ENCODE peak calls at places on chromosomes 1 and 21, in four cellular contexts. S is lower lobe of right lung, N is left ventricle myocardium inferior, A is IMR-90. G is an unnamed sample. For H3K4me1, the result is how much of the 10 kb centered on the place peaks cover.

GRCh38 chr1:229158317-229159294 is 112.3 kb upstream of the RAB4A start:
- DNase-seq in S (peak), N (no peak), A (no peak), G (no peak)

GRCh38 chr1:225539575-225539974 is 111.7 kb upstream of the LBR start:
- DNase-seq in S (no peak), N (no peak), A (no peak), G (no peak)

GRCh38 chr1:111592389-111593361 is 26.9 kb upstream of the RAP1A start:
- DNase-seq in S (peak), N (peak), A (peak), G (peak)

GRCh38 chr21:24594082-24594481 is 1013.2 kb downstream of the MRPL39 start:
- DNase-seq in S (no peak), N (no peak), A (no peak), G (no peak)

GRCh38 chr1:247906504-247907047 is 11.2 kb downstream of the OR2W3 start:
- DNase-seq in S (no peak), N (no peak), A (peak), G (no peak)

GRCh38 chr1:236342403-236343245 is 51.5 kb upstream of the EDARADD start:
- DNase-seq in S (no peak), N (no peak), A (no peak), G (no peak)

GRCh38 chr1:74629283-74629682 is 44.3 kb downstream of the ERICH3 start:
- DNase-seq in S (no peak), N (no peak), A (no peak), G (no peak)

GRCh38 chr1:23013657-23014056 is 2.0 kb downstream of the TEX46 start:
- DNase-seq in S (no peak), N (no peak), A (no peak), G (no peak)

GRCh38 chr1:9080704-9081291 is 11.4 kb upstream of the SLC2A5 start:
- DNase-seq in S (no peak), N (no peak), A (no peak), G (peak)

GRCh38 chr1:232377494-232377770 is 252.5 kb downstream of the SIPA1L2 start:
- DNase-seq in S (no peak), N (no peak), A (peak), G (no peak)

GRCh38 chr1:18893120-18893519 is 9.2 kb downstream of the ALDH4A1 start:
- DNase-seq in S (no peak), N (no peak), A (no peak), G (no peak)

GRCh38 chr1:112689196-112689841 is 14.9 kb downstream of the MOV10 start:
- DNase-seq in S (no peak), N (no peak), A (no peak), G (no peak)

GRCh38 chr1:221839794-221840395 is 98.0 kb upstream of the DUSP10 start:
- DNase-seq in S (no peak), N (peak), A (peak), G (no peak)

GRCh38 chr1:85372683-85373446 is 92.1 kb downstream of the DDAH1 start:
- DNase-seq in S (no peak), N (no peak), A (peak), G (peak)

GRCh38 chr1:156743367-156744302 is 2.7 kb upstream of the MRPL24 start:
- DNase-seq in S (peak), N (no peak), A (no peak), G (no peak)

GRCh38 chr1:147389532-147390184 is 147.2 kb downstream of the CHD1L start:
- DNase-seq in S (no peak), N (no peak), A (peak), G (peak)

GRCh38 chr1:52386458-52386857 is 17.8 kb downstream of the ORC1 start:
- DNase-seq in S (no peak), N (no peak), A (no peak), G (no peak)

GRCh38 chr1:244336232-244336899 is 115.3 kb downstream of the ADSS2 start:
- DNase-seq in S (peak), N (no peak), A (no peak), G (no peak)

GRCh38 chr1:19814681-19815503 is at the start of gene RNF186:
- DNase-seq in S (peak), N (no peak), A (no peak), G (no peak)

GRCh38 chr1:46204406-46204742 is 1.2 kb downstream of the LURAP1 start:
- DNase-seq in S (no peak), N (no peak), A (no peak), G (peak)

GRCh38 chr21:45022348-45022675 is 52.1 kb upstream of the ADARB1 start:
- DNase-seq in S (no peak), N (no peak), A (no peak), G (no peak)

GRCh38 chr1:191707288-191707687 is 451.0 kb upstream of the RGS18 start:
- DNase-seq in S (no peak), N (no peak), A (peak), G (no peak)

GRCh38 chr1:2588661-2589330 is 2.2 kb downstream of the PRXL2B start:
- DNase-seq in S (peak), N (no peak), A (no peak), G (no peak)

GRCh38 chr1:76203132-76203531 is 128.6 kb downstream of the ST6GALNAC3 start:
- DNase-seq in S (no peak), N (no peak), A (no peak), G (no peak)

GRCh38 chr1:21518774-21519455 is 9.7 kb downstream of the ALPL start:
- DNase-seq in S (no peak), N (no peak), A (no peak), G (no peak)

GRCh38 chr1:201970334-201971159 is 11.9 kb upstream of the RNPEP start:
- DNase-seq in S (no peak), N (no peak), A (peak), G (no peak)

GRCh38 chr1:171352554-171352953 is 38.6 kb downstream of the FMO4 start:
- DNase-seq in S (no peak), N (no peak), A (no peak), G (no peak)

GRCh38 chr1:7335224-7335879 is 435.7 kb upstream of the VAMP3 start:
- DNase-seq in S (no peak), N (no peak), A (peak), G (no peak)

GRCh38 chr1:117615474-117615873 is 9.6 kb downstream of the TENT5C start:
- DNase-seq in S (no peak), N (no peak), A (no peak), G (no peak)

GRCh38 chr1:67840449-67840848 is 7.2 kb upstream of the GNG12 start:
- DNase-seq in S (no peak), N (no peak), A (peak), G (peak)

GRCh38 chr1:186828612-186829542 is at the start of gene PLA2G4A:
- DNase-seq in S (peak), N (peak), A (peak), G (peak)

GRCh38 chr1:213275293-213275692 is 224.3 kb downstream of the RPS6KC1 start:
- DNase-seq in S (no peak), N (no peak), A (no peak), G (no peak)

GRCh38 chr21:35004289-35004688 is 44.8 kb downstream of the RUNX1 start:
- DNase-seq in S (no peak), N (no peak), A (no peak), G (no peak)

GRCh38 chr1:241817331-241817792 is 30.6 kb upstream of the EXO1 start:
- DNase-seq in S (no peak), N (no peak), A (peak), G (no peak)

GRCh38 chr1:3707298-3707938 is 44.8 kb upstream of the CCDC27 start:
- DNase-seq in S (no peak), N (no peak), A (no peak), G (no peak)

GRCh38 chr1:212482006-212482351 is 49.3 kb downstream of the NENF start:
- DNase-seq in S (no peak), N (no peak), A (peak), G (no peak)

GRCh38 chr1:116194592-116194991 is 83.4 kb downstream of the MAB21L3 start:
- DNase-seq in S (no peak), N (no peak), A (no peak), G (no peak)

GRCh38 chr1:156920233-156921052 is at the start of gene LRRC71:
- DNase-seq in S (peak), N (peak), A (peak), G (peak)

GRCh38 chr1:20259646-20260045 is 31.0 kb upstream of the VWA5B1 start:
- DNase-seq in S (no peak), N (no peak), A (no peak), G (no peak)

GRCh38 chr1:44803312-44804095 is 3.3 kb downstream of the PLK3 start:
- DNase-seq in S (peak), N (peak), A (no peak), G (no peak)
- H3K4me3 ChIP-seq in S (no peak), N (peak), A (no peak), G (no peak)

GRCh38 chr1:234963904-234964702 is 164.5 kb downstream of the TOMM20 start:
- DNase-seq in S (no peak), N (peak), A (no peak), G (no peak)

GRCh38 chr1:234963180-234963903 is 165.3 kb downstream of the TOMM20 start:
- DNase-seq in S (peak), N (peak), A (peak), G (no peak)

GRCh38 chr1:234960722-234961467 is 167.7 kb downstream of the TOMM20 start:
- DNase-seq in S (no peak), N (no peak), A (peak), G (no peak)

GRCh38 chr1:234961468-234962339 is 166.9 kb downstream of the TOMM20 start:
- DNase-seq in S (no peak), N (no peak), A (peak), G (no peak)

GRCh38 chr1:234962340-234962989 is 166.2 kb downstream of the TOMM20 start:
- DNase-seq in S (no peak), N (no peak), A (peak), G (no peak)
- H3K4me1 ChIP-seq in S (half or more), N (half or more), A (under half), G (under half)

GRCh38 chr1:27615346-27616004 is 11.5 kb upstream of the AHDC1 start:
- DNase-seq in S (no peak), N (no peak), A (no peak), G (no peak)
- H3K4me3 ChIP-seq in S (no peak), N (no peak), A (no peak), G (no peak)

GRCh38 chr1:64956733-64957441 is 9.5 kb downstream of the JAK1 start:
- DNase-seq in S (no peak), N (no peak), A (no peak), G (no peak)
- H3K4me1 ChIP-seq in S (half or more), N (half or more), A (under half), G (under half)

DNA sequence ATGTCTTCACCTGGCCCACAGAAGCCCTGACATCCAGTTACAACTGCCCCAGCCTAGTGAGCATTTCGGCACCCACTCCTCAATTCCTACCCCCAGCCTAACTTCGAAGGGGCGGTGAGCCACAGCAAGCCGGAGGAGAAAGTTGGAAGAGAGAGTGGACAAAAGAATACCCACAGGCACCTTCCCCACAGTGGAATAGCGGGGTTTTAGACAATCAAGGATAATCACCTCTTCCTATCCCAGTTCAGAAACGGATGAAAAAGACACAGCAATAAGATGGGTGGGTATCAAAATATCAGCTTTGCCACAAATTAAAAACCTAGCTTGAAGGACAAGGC is 1.3 kb upstream of the LSS start:
- DNase-seq in S (no peak), N (no peak), A (no peak), G (no peak)
- H3K4me3 ChIP-seq in S (peak), N (peak), A (no peak), G (peak)

DNA sequence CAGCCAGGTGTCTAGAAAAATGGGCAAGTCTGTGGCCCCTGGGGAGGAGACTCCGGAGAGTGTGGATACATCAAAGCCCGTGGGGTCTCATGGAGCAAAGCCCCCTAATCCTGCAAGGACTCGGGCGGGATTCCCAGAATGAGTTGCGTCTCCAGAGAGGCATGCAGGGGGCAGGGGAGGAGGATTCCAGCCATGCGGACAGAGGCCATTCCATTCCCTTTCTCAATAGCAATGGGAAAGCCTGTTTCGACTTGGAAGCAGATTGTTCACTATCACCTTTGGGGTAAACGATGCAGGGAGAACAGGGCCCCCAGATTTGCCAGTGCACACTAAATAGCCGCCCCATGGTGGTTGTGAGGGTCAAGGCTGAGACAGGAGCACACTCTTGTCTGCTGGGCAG is 15.4 kb upstream of the PRDM15 start:
- DNase-seq in S (no peak), N (no peak), A (no peak), G (no peak)
- H3K4me1 ChIP-seq in S (under half), N (under half), A (under half), G (under half)

DNA sequence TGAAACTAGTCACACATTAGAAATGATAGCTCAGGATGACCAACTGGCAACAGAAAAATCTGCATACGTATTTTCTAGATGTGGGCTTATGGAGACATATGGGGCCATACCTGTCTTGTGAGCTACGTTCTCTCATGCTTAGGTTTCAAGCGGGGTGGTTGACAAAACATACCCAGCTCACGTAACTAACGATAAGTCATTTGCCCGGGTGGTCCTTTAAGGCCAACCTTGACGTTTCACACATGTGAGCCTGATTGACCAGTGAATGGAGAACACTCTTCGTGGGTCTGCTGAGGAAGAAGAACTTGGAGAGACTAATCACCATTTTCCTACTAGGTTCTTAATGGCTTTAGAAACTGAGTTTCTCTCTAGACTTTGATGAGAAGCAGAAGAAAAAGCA is 13.5 kb upstream of the RCSD1 start:
- DNase-seq in S (no peak), N (no peak), A (no peak), G (no peak)
- H3K4me3 ChIP-seq in S (no peak), N (no peak), A (no peak), G (no peak)

DNA sequence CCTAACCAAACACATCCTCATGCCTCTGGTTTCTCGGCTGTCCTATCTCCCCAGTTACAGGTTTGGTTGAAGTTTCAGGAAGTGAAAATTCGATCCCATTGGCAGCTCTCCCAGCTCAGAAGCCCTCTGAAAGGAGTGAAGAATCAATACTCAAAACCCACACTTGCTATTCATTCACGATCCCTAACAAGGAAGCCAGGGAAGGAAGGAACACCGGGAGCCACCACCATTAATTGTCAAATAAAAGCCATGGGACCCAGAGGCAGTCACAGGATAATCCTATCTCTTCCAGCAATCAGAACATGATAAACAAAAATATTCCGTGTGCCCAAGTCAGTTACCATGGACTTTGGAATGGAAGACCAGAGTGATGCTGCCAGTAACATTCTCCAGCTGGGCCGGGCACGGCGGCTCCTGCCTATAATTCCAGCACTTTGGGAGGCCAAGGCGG is 7.0 kb downstream of the TMPRSS2 start:
- DNase-seq in S (no peak), N (no peak), A (no peak), G (no peak)
- H3K4me1 ChIP-seq in S (under half), N (under half), A (under half), G (under half)

GRCh38 chr1:32466761-32467160 is 1.9 kb downstream of the ZBTB8B start:
- DNase-seq in S (no peak), N (no peak), A (no peak), G (no peak)

GRCh38 chr1:32468791-32469190 is 3.9 kb downstream of the ZBTB8B start:
- DNase-seq in S (no peak), N (no peak), A (no peak), G (no peak)

GRCh38 chr1:32464191-32464715 is 619 bp upstream of the ZBTB8B start:
- DNase-seq in S (no peak), N (no peak), A (peak), G (no peak)

GRCh38 chr1:32464716-32465540 is at the start of gene ZBTB8B:
- DNase-seq in S (peak), N (peak), A (peak), G (peak)

GRCh38 chr1:32465541-32466002 is 700 bp downstream of the ZBTB8B start:
- DNase-seq in S (no peak), N (no peak), A (no peak), G (no peak)
- H3K4me3 ChIP-seq in S (peak), N (peak), A (no peak), G (peak)